ENCODE peak calls at places on chromosomes 11 and 22, in four cellular contexts. Y, V, Q and J are unnamed samples.

GRCh38 chr22:26722159-26722558 is 64.8 kb downstream of the MIAT start:
- DNase-seq in Y (no peak), V (no peak), Q (no peak), J (no peak)

GRCh38 chr11:10322830-10323792 is 18.2 kb downstream of the ADM start:
- DNase-seq in Y (peak), V (peak), Q (peak), J (peak)

GRCh38 chr22:31229402-31230140 is 17.5 kb downstream of the LIMK2 start:
- DNase-seq in Y (no peak), V (no peak), Q (peak), J (peak)

GRCh38 chr11:69102732-69103615 is 52.8 kb upstream of the SMIM38 start:
- DNase-seq in Y (peak), V (no peak), Q (peak), J (peak)

GRCh38 chr22:31218565-31219262 is 6.6 kb downstream of the LIMK2 start:
- DNase-seq in Y (no peak), V (no peak), Q (no peak), J (no peak)

GRCh38 chr11:69325446-69325845 is 31.5 kb downstream of the MYEOV start:
- DNase-seq in Y (no peak), V (no peak), Q (no peak), J (no peak)

GRCh38 chr11:70046089-70046488 is 32.0 kb upstream of the ANO1 start:
- DNase-seq in Y (no peak), V (no peak), Q (no peak), J (no peak)

GRCh38 chr11:72655896-72656464 is 18.2 kb downstream of the PDE2A start:
- DNase-seq in Y (no peak), V (no peak), Q (no peak), J (no peak)

GRCh38 chr11:17014774-17015638 is 792 bp upstream of the PLEKHA7 start:
- DNase-seq in Y (peak), V (peak), Q (peak), J (peak)

GRCh38 chr11:71402878-71403277 is 45.3 kb downstream of the DHCR7 start:
- DNase-seq in Y (no peak), V (no peak), Q (no peak), J (no peak)

GRCh38 chr11:101912823-101913284 is 2.0 kb upstream of the CEP126 start:
- DNase-seq in Y (no peak), V (no peak), Q (no peak), J (no peak)

GRCh38 chr11:84476581-84476980 is 1150.6 kb downstream of the DLG2 start:
- DNase-seq in Y (no peak), V (no peak), Q (no peak), J (peak)

GRCh38 chr11:122882809-122883681 is 486 bp downstream of the JHY start:
- DNase-seq in Y (no peak), V (peak), Q (no peak), J (peak)

GRCh38 chr11:7088921-7089320 is at the start of gene RBMXL2:
- DNase-seq in Y (no peak), V (no peak), Q (no peak), J (peak)

GRCh38 chr11:65912840-65913239 is 6.0 kb downstream of the C11orf68 start:
- DNase-seq in Y (no peak), V (no peak), Q (no peak), J (no peak)

GRCh38 chr22:17748555-17749353 is 25.5 kb downstream of the BID start:
- DNase-seq in Y (no peak), V (no peak), Q (no peak), J (no peak)
- TF ChIP-seq JUND in Y (no peak), V (no peak), Q (no peak), J (no peak)

GRCh38 chr11:19428206-19429001 is 187.7 kb upstream of the E2F8 start:
- DNase-seq in Y (no peak), V (no peak), Q (no peak), J (no peak)

GRCh38 chr11:19429108-19429760 is 188.5 kb upstream of the E2F8 start:
- DNase-seq in Y (no peak), V (no peak), Q (no peak), J (no peak)

GRCh38 chr11:19430346-19431058 is 189.8 kb upstream of the E2F8 start:
- DNase-seq in Y (no peak), V (no peak), Q (no peak), J (no peak)

GRCh38 chr11:19426022-19426718 is 185.4 kb upstream of the E2F8 start:
- DNase-seq in Y (no peak), V (no peak), Q (no peak), J (no peak)

DNA sequence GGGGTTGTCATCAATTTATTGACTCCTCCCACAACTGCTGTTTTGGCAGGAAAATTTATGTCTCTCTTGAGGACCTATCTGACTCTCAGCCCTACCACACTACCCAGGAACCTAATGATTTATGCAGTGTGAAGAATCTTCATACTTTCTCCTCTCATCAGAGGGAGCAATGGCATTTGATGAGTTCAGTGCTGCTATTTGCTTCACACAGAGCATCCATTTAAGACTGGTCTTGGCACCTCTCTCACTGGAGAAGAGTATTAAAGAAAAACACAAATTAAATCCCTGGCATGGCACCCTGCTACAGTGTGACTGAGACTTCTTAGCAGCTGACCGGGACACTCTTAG is 185.9 kb upstream of the E2F8 start:
- DNase-seq in Y (no peak), V (no peak), Q (no peak), J (no peak)
- TF ChIP-seq JUND in Y (no peak), V (no peak), Q (no peak), J (no peak)

GRCh38 chr11:33545941-33546340 is 154.7 kb downstream of the C11orf91 start:
- DNase-seq in Y (no peak), V (no peak), Q (no peak), J (no peak)
- TF ChIP-seq JUND in Y (no peak), V (no peak), Q (no peak), J (no peak)

GRCh38 chr11:73729594-73730206 is 31.2 kb downstream of the RAB6A start:
- DNase-seq in Y (no peak), V (peak), Q (peak), J (peak)
- TF ChIP-seq JUND in Y (no peak), V (no peak), Q (no peak), J (no peak)

DNA sequence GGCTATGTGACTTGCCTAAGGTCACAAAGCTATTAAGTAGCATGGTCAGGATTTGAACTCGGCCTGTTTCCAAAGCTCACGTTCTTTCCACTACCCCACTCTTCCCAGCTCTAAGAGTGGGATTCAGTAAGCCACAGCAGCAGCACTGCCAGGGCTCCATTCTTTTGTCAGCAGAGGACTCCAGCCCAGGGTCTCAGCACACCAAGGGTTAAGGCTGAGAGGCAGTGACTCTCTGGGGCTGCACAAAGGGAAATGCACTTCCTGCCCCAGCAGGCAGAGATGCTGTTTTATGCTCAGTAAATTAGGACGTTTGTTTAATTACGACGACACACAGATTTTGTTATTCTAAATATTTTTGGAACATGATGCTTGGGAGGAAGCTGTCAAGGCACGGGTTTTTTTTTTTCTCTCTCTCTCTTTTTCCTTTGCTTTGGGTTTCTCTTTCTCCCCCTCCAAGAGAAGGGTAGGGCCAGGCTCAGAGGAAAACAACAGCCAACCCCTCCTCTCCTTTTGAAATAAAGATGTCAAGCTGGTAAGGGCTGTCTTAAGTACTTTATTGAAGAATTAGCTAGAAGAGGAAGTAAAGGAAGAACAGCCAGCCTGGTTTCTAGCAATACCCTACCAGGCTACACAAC is 2.9 kb downstream of the MYH9 start:
- DNase-seq in Y (no peak), V (no peak), Q (no peak), J (peak)
- TF ChIP-seq JUND in Y (no peak), V (no peak), Q (no peak), J (no peak)

GRCh38 chr11:1834132-1834610 is 619 bp upstream of the SYT8 start:
- DNase-seq in Y (peak), V (peak), Q (no peak), J (no peak)

GRCh38 chr11:1831338-1832180 is 3.2 kb upstream of the SYT8 start:
- DNase-seq in Y (no peak), V (no peak), Q (no peak), J (no peak)

GRCh38 chr11:1830500-1831223 is 4.1 kb upstream of the SYT8 start:
- DNase-seq in Y (no peak), V (no peak), Q (peak), J (peak)

GRCh38 chr11:1832989-1833365 is 1.8 kb upstream of the SYT8 start:
- DNase-seq in Y (no peak), V (no peak), Q (no peak), J (no peak)

DNA sequence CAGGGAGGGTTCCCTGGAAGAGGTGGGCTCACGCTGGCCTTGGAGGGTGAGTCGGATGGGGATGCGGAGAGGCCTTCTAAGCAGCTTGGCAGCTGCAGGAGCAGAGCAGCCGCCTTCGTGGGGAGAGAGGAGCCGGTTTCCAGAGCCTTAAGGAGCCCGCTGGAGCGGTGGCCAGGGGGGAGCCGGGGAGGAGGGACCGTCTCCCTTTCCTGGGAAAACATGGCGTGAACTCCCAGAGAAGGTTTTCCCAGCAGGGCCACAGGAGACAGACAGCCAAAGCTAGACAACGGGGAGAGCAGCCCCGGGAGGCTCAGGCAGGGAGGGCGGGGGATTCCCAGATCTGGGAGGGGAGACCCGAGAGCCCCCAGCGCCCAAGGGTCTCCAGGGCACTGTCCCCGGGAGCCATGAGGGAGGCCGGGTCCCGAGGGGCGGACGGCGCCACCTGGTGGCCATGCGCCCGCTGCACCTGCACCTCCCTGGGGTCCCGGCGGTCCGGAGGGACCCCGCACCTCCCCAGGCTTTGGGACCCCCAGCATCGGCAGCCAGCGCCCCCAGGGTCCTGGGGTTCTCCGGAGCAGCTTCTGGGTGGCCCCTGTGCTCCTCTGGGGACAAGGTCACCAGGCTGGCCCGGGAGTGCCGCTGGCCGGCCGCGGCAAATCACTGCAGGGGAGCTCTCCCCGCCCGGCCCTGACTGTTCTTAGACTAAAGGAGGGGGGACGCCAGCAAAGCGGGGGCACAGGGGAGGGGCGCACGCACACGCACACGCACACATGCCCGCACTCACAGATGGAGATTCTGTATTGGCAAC is 2.4 kb upstream of the SYT8 start:
- DNase-seq in Y (peak), V (no peak), Q (peak), J (peak)
- TF ChIP-seq JUND in Y (no peak), V (no peak), Q (no peak), J (no peak)

GRCh38 chr11:75867778-75868374 is 52.9 kb downstream of the UVRAG start:
- DNase-seq in Y (peak), V (peak), Q (peak), J (peak)
- TF ChIP-seq JUND in Y (no peak), V (no peak), Q (no peak), J (no peak)

DNA sequence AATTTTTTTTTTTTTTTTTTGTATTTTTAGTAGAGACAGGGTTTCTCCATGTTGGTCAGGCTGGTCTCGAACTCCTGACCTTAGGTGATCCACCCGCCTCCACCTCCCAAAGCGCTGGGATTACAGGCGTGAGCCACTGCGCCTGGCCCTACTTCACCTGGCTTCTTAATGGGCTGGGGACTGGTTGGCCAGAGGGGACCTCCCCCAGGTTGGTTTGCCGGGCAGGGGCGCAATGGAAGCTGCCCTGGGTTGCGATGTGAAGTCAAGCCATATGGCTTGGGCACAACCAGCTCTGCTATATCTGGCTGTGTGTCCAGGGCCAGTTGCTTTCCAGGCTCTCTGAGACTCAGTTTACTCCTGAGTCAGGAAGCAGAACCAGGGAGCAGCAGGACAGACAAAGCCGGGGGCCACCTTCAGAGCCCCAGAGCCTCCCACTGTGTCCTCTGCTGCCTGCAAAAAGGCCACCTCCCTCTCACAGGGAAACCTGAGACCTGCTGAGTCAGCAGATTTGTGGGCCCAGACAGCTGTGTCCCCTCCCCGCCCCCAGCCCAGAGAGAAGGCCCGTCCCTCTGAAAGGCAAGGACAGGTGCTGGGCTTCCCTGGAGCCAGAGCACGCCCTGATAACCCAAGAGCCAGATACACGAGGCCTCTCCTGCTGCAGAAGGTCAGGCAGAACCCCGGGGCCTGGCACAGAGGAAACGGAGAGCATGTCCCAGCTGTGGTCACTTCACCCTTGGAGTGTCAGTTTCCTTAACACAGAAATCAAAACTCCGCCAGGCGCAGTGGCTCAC is 29.2 kb upstream of the DAGLA start:
- DNase-seq in Y (no peak), V (no peak), Q (peak), J (no peak)
- TF ChIP-seq JUND in Y (no peak), V (no peak), Q (no peak), J (no peak)